ENCODE peak calls at places on chromosome 13, in six cellular contexts. J is KBM-7, D is breast epithelium, Z is NCI-H1105, W is EL, X is BJ. T is an unnamed sample.

GRCh38 chr13:109722068-109722467 is 64.3 kb downstream of the IRS2 start:
- DNase-seq in J (no peak), D (no peak), Z (no peak), W (no peak), X (no peak), T (no peak)

GRCh38 chr13:75798353-75799245 is 162.5 kb downstream of the LMO7 start:
- DNase-seq in J (no peak), D (no peak), Z (no peak), W (peak; percentile 61), X (no peak), T (no peak)

GRCh38 chr13:76886292-76887061 is at the start of gene KCTD12:
- DNase-seq in J (peak; percentile 68), D (peak; percentile 73), Z (peak; percentile 37), W (peak; percentile 72), X (no peak), T (no peak)

GRCh38 chr13:99436013-99436412 is 65.3 kb upstream of the TM9SF2 start:
- DNase-seq in J (no peak), D (no peak), Z (no peak), W (no peak), X (no peak), T (no peak)

GRCh38 chr13:72341904-72342303 is 385.5 kb downstream of the MZT1 start:
- DNase-seq in J (no peak), D (no peak), Z (no peak), W (no peak), X (no peak), T (no peak)

GRCh38 chr13:75876371-75877050 is 240.4 kb downstream of the LMO7 start:
- DNase-seq in J (peak; percentile 66), D (no peak), Z (peak; percentile 14), W (peak; percentile 66), X (no peak), T (no peak)

GRCh38 chr13:31781064-31781463 is 41.7 kb downstream of the RXFP2 start:
- DNase-seq in J (no peak), D (no peak), Z (peak; percentile 45), W (no peak), X (no peak), T (no peak)

GRCh38 chr13:75636339-75637095 is 387 bp downstream of the LMO7 start:
- DNase-seq in J (peak; percentile 64), D (no peak), Z (peak; percentile 21), W (peak; percentile 61), X (no peak), T (no peak)

GRCh38 chr13:108031859-108032258 is 183.5 kb downstream of the LIG4 start:
- DNase-seq in J (no peak), D (no peak), Z (no peak), W (no peak), X (no peak), T (no peak)

GRCh38 chr13:26219726-26220125 is 2.4 kb downstream of the RNF6 start:
- DNase-seq in J (no peak), D (no peak), Z (no peak), W (peak; percentile 63), X (peak; percentile 11), T (no peak)

GRCh38 chr13:112714772-112715569 is 25.1 kb downstream of the ATP11A start:
- DNase-seq in J (no peak), D (no peak), Z (no peak), W (no peak), X (no peak), T (no peak)

GRCh38 chr13:78602561-78603239 is 652 bp downstream of the POU4F1 start:
- DNase-seq in J (peak; percentile 50), D (no peak), Z (no peak), W (no peak), X (no peak), T (no peak)

GRCh38 chr13:42781362-42781761 is at the start of gene FAM216B:
- DNase-seq in J (no peak), D (no peak), Z (no peak), W (no peak), X (no peak), T (no peak)

GRCh38 chr13:112898786-112899617 is 70.0 kb upstream of the MCF2L start:
- DNase-seq in J (no peak), D (peak; percentile 42), Z (no peak), W (no peak), X (no peak), T (no peak)

GRCh38 chr13:46577656-46578589 is 25.0 kb downstream of the LRCH1 start:
- DNase-seq in J (peak; percentile 63), D (no peak), Z (no peak), W (peak; percentile 18), X (no peak), T (no peak)

GRCh38 chr13:42745655-42746054 is 35.7 kb upstream of the FAM216B start:
- DNase-seq in J (peak; percentile 3), D (no peak), Z (no peak), W (peak; percentile 11), X (no peak), T (no peak)

GRCh38 chr13:34654203-34654602 is 287.9 kb upstream of the NBEA start:
- DNase-seq in J (no peak), D (no peak), Z (no peak), W (no peak), X (no peak), T (no peak)

GRCh38 chr13:99288069-99288468 is 19.1 kb downstream of the GPR183 start:
- DNase-seq in J (peak; percentile 28), D (no peak), Z (no peak), W (no peak), X (no peak), T (no peak)

T was measured in HS-5.